ENCODE peak calls at places on chromosomes 3 and 15, in six cellular contexts. One of them, this sample, is unnamed. For H3K36me3, the result is how much of the 10 kb centered on the place peaks cover.

GRCh38 chr15:67937153-67937761 is 97.4 kb upstream of the RNU6-1 start:
- DNase-seq in GM23338: peak
- DNase-seq in HepG2: no peak
- DNase-seq in SK-N-SH: no peak
- DNase-seq in HCT116: no peak
- DNase-seq in K562: no peak
- DNase-seq in this sample: no peak

GRCh38 chr3:12984023-12984823 is 89.0 kb downstream of the IQSEC1 start:
- DNase-seq in GM23338: peak
- DNase-seq in HepG2: peak
- DNase-seq in SK-N-SH: peak
- DNase-seq in HCT116: peak
- DNase-seq in K562: peak
- DNase-seq in this sample: peak

GRCh38 chr15:62889734-62890505 is 152.6 kb upstream of the TPM1 start:
- DNase-seq in GM23338: no peak
- DNase-seq in HepG2: no peak
- DNase-seq in SK-N-SH: no peak
- DNase-seq in HCT116: no peak
- DNase-seq in K562: no peak
- DNase-seq in this sample: no peak

GRCh38 chr3:165193392-165194268 is 2.6 kb downstream of the SLITRK3 start:
- DNase-seq in GM23338: peak
- DNase-seq in HepG2: no peak
- DNase-seq in SK-N-SH: peak
- DNase-seq in HCT116: no peak
- DNase-seq in K562: no peak
- DNase-seq in this sample: no peak

GRCh38 chr15:53110999-53111398 is 320.9 kb upstream of the ONECUT1 start:
- DNase-seq in GM23338: peak
- DNase-seq in HepG2: no peak
- DNase-seq in SK-N-SH: no peak
- DNase-seq in HCT116: no peak
- DNase-seq in K562: no peak
- DNase-seq in this sample: no peak

GRCh38 chr15:51377038-51377761 is 35.7 kb downstream of the GLDN start:
- DNase-seq in GM23338: no peak
- DNase-seq in HepG2: no peak
- DNase-seq in SK-N-SH: no peak
- DNase-seq in HCT116: no peak
- DNase-seq in K562: no peak
- DNase-seq in this sample: no peak

GRCh38 chr15:101159096-101159935 is 92.5 kb downstream of the CHSY1 start:
- DNase-seq in GM23338: no peak
- DNase-seq in HepG2: no peak
- DNase-seq in SK-N-SH: no peak
- DNase-seq in HCT116: no peak
- DNase-seq in K562: no peak
- DNase-seq in this sample: no peak

GRCh38 chr15:74897300-74897701 is 7.5 kb downstream of the MPI start:
- DNase-seq in GM23338: no peak
- DNase-seq in HepG2: no peak
- DNase-seq in SK-N-SH: no peak
- DNase-seq in HCT116: no peak
- DNase-seq in K562: no peak
- DNase-seq in this sample: no peak

GRCh38 chr15:88888719-88889118 is 6.6 kb downstream of the HAPLN3 start:
- DNase-seq in GM23338: no peak
- DNase-seq in HepG2: no peak
- DNase-seq in SK-N-SH: no peak
- DNase-seq in HCT116: no peak
- DNase-seq in K562: no peak
- DNase-seq in this sample: no peak

GRCh38 chr15:35769656-35770055 is 223.7 kb upstream of the DPH6 start:
- DNase-seq in GM23338: no peak
- DNase-seq in HepG2: no peak
- DNase-seq in SK-N-SH: no peak
- DNase-seq in HCT116: no peak
- DNase-seq in K562: no peak
- DNase-seq in this sample: no peak

GRCh38 chr3:159416854-159417253 is 571.8 kb upstream of the IL12A start:
- DNase-seq in GM23338: no peak
- DNase-seq in HepG2: no peak
- DNase-seq in SK-N-SH: no peak
- DNase-seq in HCT116: no peak
- DNase-seq in K562: no peak
- DNase-seq in this sample: no peak

GRCh38 chr3:150749218-150749617 is 13.8 kb downstream of the SIAH2 start:
- DNase-seq in GM23338: no peak
- DNase-seq in HepG2: no peak
- DNase-seq in SK-N-SH: no peak
- DNase-seq in HCT116: no peak
- DNase-seq in K562: no peak
- DNase-seq in this sample: no peak

GRCh38 chr3:3628676-3629328 is 170.4 kb upstream of the LRRN1 start:
- DNase-seq in GM23338: no peak
- DNase-seq in HepG2: no peak
- DNase-seq in SK-N-SH: no peak
- DNase-seq in HCT116: no peak
- DNase-seq in K562: no peak
- DNase-seq in this sample: no peak

GRCh38 chr3:183895296-183895695 is 10.6 kb upstream of the PARL start:
- DNase-seq in GM23338: peak
- DNase-seq in HepG2: peak
- DNase-seq in SK-N-SH: peak
- DNase-seq in HCT116: peak
- DNase-seq in K562: peak
- DNase-seq in this sample: peak

GRCh38 chr15:70200511-70200991 is 102.8 kb upstream of the TLE3 start:
- DNase-seq in GM23338: no peak
- DNase-seq in HepG2: no peak
- DNase-seq in SK-N-SH: peak
- DNase-seq in HCT116: no peak
- DNase-seq in K562: no peak
- DNase-seq in this sample: no peak

GRCh38 chr3:81216192-81216591 is 545.3 kb downstream of the GBE1 start:
- DNase-seq in GM23338: no peak
- DNase-seq in HepG2: no peak
- DNase-seq in SK-N-SH: no peak
- DNase-seq in HCT116: no peak
- DNase-seq in K562: no peak
- DNase-seq in this sample: no peak

GRCh38 chr3:188507244-188507720 is 353.3 kb downstream of the LPP start:
- DNase-seq in GM23338: peak
- DNase-seq in HepG2: peak
- DNase-seq in SK-N-SH: no peak
- DNase-seq in HCT116: no peak
- DNase-seq in K562: no peak
- DNase-seq in this sample: no peak

GRCh38 chr3:188509316-188509715 is 355.4 kb downstream of the LPP start:
- DNase-seq in GM23338: no peak
- DNase-seq in HepG2: no peak
- DNase-seq in SK-N-SH: no peak
- DNase-seq in HCT116: no peak
- DNase-seq in K562: no peak
- DNase-seq in this sample: no peak

GRCh38 chr3:188510366-188510765 is 356.4 kb downstream of the LPP start:
- DNase-seq in GM23338: no peak
- DNase-seq in HepG2: no peak
- DNase-seq in SK-N-SH: no peak
- DNase-seq in HCT116: no peak
- DNase-seq in K562: no peak
- DNase-seq in this sample: no peak

GRCh38 chr3:188503647-188504046 is 349.7 kb downstream of the LPP start:
- DNase-seq in GM23338: no peak
- DNase-seq in HepG2: no peak
- DNase-seq in SK-N-SH: no peak
- DNase-seq in HCT116: no peak
- DNase-seq in K562: no peak
- DNase-seq in this sample: no peak

GRCh38 chr3:188508454-188508853 is 354.5 kb downstream of the LPP start:
- DNase-seq in GM23338: no peak
- DNase-seq in HepG2: no peak
- DNase-seq in SK-N-SH: no peak
- DNase-seq in HCT116: no peak
- DNase-seq in K562: no peak
- DNase-seq in this sample: no peak
- H3K27ac ChIP-seq in GM23338: no peak
- H3K27ac ChIP-seq in HepG2: no peak
- H3K27ac ChIP-seq in SK-N-SH: no peak
- H3K27ac ChIP-seq in HCT116: no peak
- H3K27ac ChIP-seq in K562: no peak
- H3K27ac ChIP-seq in this sample: no peak

GRCh38 chr3:14487821-14488220 is 52.3 kb downstream of the GRIP2 start:
- DNase-seq in GM23338: no peak
- DNase-seq in HepG2: no peak
- DNase-seq in SK-N-SH: no peak
- DNase-seq in HCT116: no peak
- DNase-seq in K562: no peak
- DNase-seq in this sample: no peak

GRCh38 chr3:14486460-14486859 is 53.7 kb downstream of the GRIP2 start:
- DNase-seq in GM23338: no peak
- DNase-seq in HepG2: no peak
- DNase-seq in SK-N-SH: no peak
- DNase-seq in HCT116: no peak
- DNase-seq in K562: no peak
- DNase-seq in this sample: no peak

GRCh38 chr3:14485981-14486380 is 54.2 kb downstream of the GRIP2 start:
- DNase-seq in GM23338: no peak
- DNase-seq in HepG2: no peak
- DNase-seq in SK-N-SH: no peak
- DNase-seq in HCT116: no peak
- DNase-seq in K562: no peak
- DNase-seq in this sample: no peak

GRCh38 chr3:14488286-14489036 is 51.7 kb downstream of the GRIP2 start:
- DNase-seq in GM23338: no peak
- DNase-seq in HepG2: no peak
- DNase-seq in SK-N-SH: no peak
- DNase-seq in HCT116: no peak
- DNase-seq in K562: no peak
- DNase-seq in this sample: no peak

GRCh38 chr3:14487086-14487485 is 53.1 kb downstream of the GRIP2 start:
- DNase-seq in GM23338: no peak
- DNase-seq in HepG2: no peak
- DNase-seq in SK-N-SH: no peak
- DNase-seq in HCT116: no peak
- DNase-seq in K562: no peak
- DNase-seq in this sample: no peak
- H3K36me3 ChIP-seq in GM23338: under half
- H3K36me3 ChIP-seq in HepG2: under half
- H3K36me3 ChIP-seq in SK-N-SH: under half
- H3K36me3 ChIP-seq in HCT116: under half
- H3K36me3 ChIP-seq in K562: half or more
- H3K36me3 ChIP-seq in this sample: under half

GRCh38 chr3:151905647-151906046 is 32.2 kb downstream of the SUCNR1 start:
- DNase-seq in GM23338: no peak
- DNase-seq in HepG2: no peak
- DNase-seq in SK-N-SH: no peak
- DNase-seq in HCT116: no peak
- DNase-seq in K562: no peak
- DNase-seq in this sample: no peak

GRCh38 chr3:151900460-151900859 is 27.0 kb downstream of the SUCNR1 start:
- DNase-seq in GM23338: no peak
- DNase-seq in HepG2: no peak
- DNase-seq in SK-N-SH: no peak
- DNase-seq in HCT116: no peak
- DNase-seq in K562: no peak
- DNase-seq in this sample: no peak

GRCh38 chr3:151901946-151902285 is 28.5 kb downstream of the SUCNR1 start:
- DNase-seq in GM23338: no peak
- DNase-seq in HepG2: no peak
- DNase-seq in SK-N-SH: no peak
- DNase-seq in HCT116: no peak
- DNase-seq in K562: no peak
- DNase-seq in this sample: no peak

GRCh38 chr3:151901282-151901945 is 28.0 kb downstream of the SUCNR1 start:
- DNase-seq in GM23338: no peak
- DNase-seq in HepG2: no peak
- DNase-seq in SK-N-SH: no peak
- DNase-seq in HCT116: no peak
- DNase-seq in K562: no peak
- DNase-seq in this sample: no peak

GRCh38 chr3:151903501-151903991 is 30.1 kb downstream of the SUCNR1 start:
- DNase-seq in GM23338: no peak
- DNase-seq in HepG2: no peak
- DNase-seq in SK-N-SH: no peak
- DNase-seq in HCT116: no peak
- DNase-seq in K562: no peak
- DNase-seq in this sample: no peak
- TF ChIP-seq REST in GM23338: no peak
- TF ChIP-seq REST in HepG2: no peak
- TF ChIP-seq REST in SK-N-SH: no peak
- TF ChIP-seq REST in HCT116: no peak
- TF ChIP-seq REST in K562: no peak
- TF ChIP-seq REST in this sample: no peak

DNA sequence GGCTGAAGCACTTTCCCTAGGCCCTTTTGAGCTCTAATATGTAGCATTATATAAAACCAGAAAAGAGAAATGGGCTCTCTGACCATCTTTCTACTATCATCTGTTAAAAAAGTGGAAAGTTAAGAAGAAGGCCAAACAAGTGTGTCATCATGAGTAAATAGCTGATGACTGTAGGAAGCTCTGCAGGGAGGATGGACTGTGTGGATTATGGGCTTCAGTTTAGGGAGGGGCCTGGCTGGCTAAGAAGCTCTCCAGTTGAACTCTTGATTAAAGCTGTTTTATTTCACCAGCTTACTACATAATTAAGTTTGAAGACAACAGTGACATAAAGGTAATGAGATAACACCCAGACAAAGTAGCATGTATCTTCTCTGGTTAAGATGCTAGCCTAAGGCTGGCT is 30.6 kb downstream of the INTS14 start:
- DNase-seq in GM23338: no peak
- DNase-seq in HepG2: peak
- DNase-seq in SK-N-SH: peak
- DNase-seq in HCT116: no peak
- DNase-seq in K562: no peak
- DNase-seq in this sample: peak
- H3K27ac ChIP-seq in GM23338: no peak
- H3K27ac ChIP-seq in HepG2: no peak
- H3K27ac ChIP-seq in SK-N-SH: peak
- H3K27ac ChIP-seq in HCT116: no peak
- H3K27ac ChIP-seq in K562: no peak
- H3K27ac ChIP-seq in this sample: no peak

GRCh38 chr15:58886921-58887320 is 46.6 kb downstream of the SLTM start:
- DNase-seq in GM23338: no peak
- DNase-seq in HepG2: no peak
- DNase-seq in SK-N-SH: no peak
- DNase-seq in HCT116: no peak
- DNase-seq in K562: no peak
- DNase-seq in this sample: no peak
- H3K36me3 ChIP-seq in GM23338: half or more
- H3K36me3 ChIP-seq in HepG2: half or more
- H3K36me3 ChIP-seq in SK-N-SH: half or more
- H3K36me3 ChIP-seq in HCT116: half or more
- H3K36me3 ChIP-seq in K562: half or more
- H3K36me3 ChIP-seq in this sample: half or more

GRCh38 chr3:125414671-125415070 is 39.5 kb upstream of the ZNF148 start:
- DNase-seq in GM23338: no peak
- DNase-seq in HepG2: no peak
- DNase-seq in SK-N-SH: no peak
- DNase-seq in HCT116: no peak
- DNase-seq in K562: no peak
- DNase-seq in this sample: no peak
- TF ChIP-seq REST in GM23338: no peak
- TF ChIP-seq REST in HepG2: no peak
- TF ChIP-seq REST in SK-N-SH: no peak
- TF ChIP-seq REST in HCT116: no peak
- TF ChIP-seq REST in K562: no peak
- TF ChIP-seq REST in this sample: no peak

GRCh38 chr3:120039642-120040610 is 54.3 kb downstream of the GSK3B start:
- DNase-seq in GM23338: peak
- DNase-seq in HepG2: no peak
- DNase-seq in SK-N-SH: no peak
- DNase-seq in HCT116: peak
- DNase-seq in K562: peak
- DNase-seq in this sample: no peak
- H3K27ac ChIP-seq in GM23338: peak
- H3K27ac ChIP-seq in HepG2: no peak
- H3K27ac ChIP-seq in SK-N-SH: no peak
- H3K27ac ChIP-seq in HCT116: no peak
- H3K27ac ChIP-seq in K562: no peak
- H3K27ac ChIP-seq in this sample: no peak